ENCODE peak calls at places on chromosomes 7 and 10, in four cellular contexts. One of them, this sample, is unnamed.

GRCh38 chr7:48637382-48637781 is 287.0 kb upstream of the CDC14C start:
- DNase-seq in GM23338: no peak
- DNase-seq in HT1080: peak; percentile 85
- DNase-seq in GM19239: no peak
- DNase-seq in this sample: no peak

GRCh38 chr7:57769131-57769530 is 319.2 kb downstream of the ZNF716 start:
- DNase-seq in GM23338: no peak
- DNase-seq in HT1080: no peak
- DNase-seq in GM19239: no peak
- DNase-seq in this sample: no peak

GRCh38 chr7:70317356-70317755 is 719.1 kb downstream of the AUTS2 start:
- DNase-seq in GM23338: no peak
- DNase-seq in HT1080: no peak
- DNase-seq in GM19239: no peak
- DNase-seq in this sample: no peak

GRCh38 chr7:134777908-134778580 is 1.4 kb upstream of the CALD1 start:
- DNase-seq in GM23338: no peak
- DNase-seq in HT1080: peak; percentile 7
- DNase-seq in GM19239: no peak
- DNase-seq in this sample: no peak

GRCh38 chr7:50159154-50159553 is 66.1 kb upstream of the ZPBP start:
- DNase-seq in GM23338: no peak
- DNase-seq in HT1080: no peak
- DNase-seq in GM19239: no peak
- DNase-seq in this sample: no peak

GRCh38 chr10:125079091-125079600 is 81.2 kb downstream of the CTBP2 start:
- DNase-seq in GM23338: no peak
- DNase-seq in HT1080: no peak
- DNase-seq in GM19239: no peak
- DNase-seq in this sample: no peak

GRCh38 chr7:116776610-116777289 is 85.6 kb upstream of the CAPZA2 start:
- DNase-seq in GM23338: no peak
- DNase-seq in HT1080: peak; percentile 91
- DNase-seq in GM19239: no peak
- DNase-seq in this sample: no peak

GRCh38 chr7:107622429-107622828 is 38.2 kb upstream of the SLC26A4 start:
- DNase-seq in GM23338: no peak
- DNase-seq in HT1080: peak; percentile 81
- DNase-seq in GM19239: no peak
- DNase-seq in this sample: no peak

GRCh38 chr10:69217119-69217754 is 2.9 kb upstream of the HKDC1 start:
- DNase-seq in GM23338: no peak
- DNase-seq in HT1080: peak; percentile 93
- DNase-seq in GM19239: no peak
- DNase-seq in this sample: no peak

GRCh38 chr7:92691578-92691977 is 101.4 kb upstream of the FAM133B start:
- DNase-seq in GM23338: peak; percentile 83
- DNase-seq in HT1080: peak; percentile 62
- DNase-seq in GM19239: no peak
- DNase-seq in this sample: peak; percentile 49

GRCh38 chr10:69385454-69386350 is 31.0 kb downstream of the TACR2 start:
- DNase-seq in GM23338: no peak
- DNase-seq in HT1080: no peak
- DNase-seq in GM19239: no peak
- DNase-seq in this sample: no peak

GRCh38 chr7:69476416-69476815 is 121.9 kb upstream of the AUTS2 start:
- DNase-seq in GM23338: no peak
- DNase-seq in HT1080: no peak
- DNase-seq in GM19239: no peak
- DNase-seq in this sample: no peak

GRCh38 chr7:82036146-82036886 is 266.5 kb upstream of the HGF start:
- DNase-seq in GM23338: no peak
- DNase-seq in HT1080: peak; percentile 64
- DNase-seq in GM19239: no peak
- DNase-seq in this sample: no peak

GRCh38 chr10:76115471-76116155 is 684.2 kb downstream of the LRMDA start:
- DNase-seq in GM23338: no peak
- DNase-seq in HT1080: peak; percentile 22
- DNase-seq in GM19239: no peak
- DNase-seq in this sample: no peak

GRCh38 chr7:151178236-151178635 is 8.8 kb downstream of the ASB10 start:
- DNase-seq in GM23338: no peak
- DNase-seq in HT1080: no peak
- DNase-seq in GM19239: no peak
- DNase-seq in this sample: no peak

GRCh38 chr10:9342865-9343450 is 1288.5 kb downstream of the GATA3 start:
- DNase-seq in GM23338: peak; percentile 79
- DNase-seq in HT1080: peak; percentile 33
- DNase-seq in GM19239: no peak
- DNase-seq in this sample: peak; percentile 23

GRCh38 chr7:44440577-44441078 is 49.8 kb downstream of the NUDCD3 start:
- DNase-seq in GM23338: no peak
- DNase-seq in HT1080: no peak
- DNase-seq in GM19239: no peak
- DNase-seq in this sample: no peak

GRCh38 chr7:80182630-80183276 is 48.1 kb downstream of the GNAI1 start:
- DNase-seq in GM23338: peak; percentile 80
- DNase-seq in HT1080: no peak
- DNase-seq in GM19239: no peak
- DNase-seq in this sample: no peak

GRCh38 chr7:41705109-41705871 is 2.4 kb upstream of the INHBA start:
- DNase-seq in GM23338: peak; percentile 96
- DNase-seq in HT1080: peak; percentile 86
- DNase-seq in GM19239: peak; percentile 81
- DNase-seq in this sample: peak; percentile 90

GRCh38 chr7:140678081-140678815 is 5.5 kb downstream of the ADCK2 start:
- DNase-seq in GM23338: no peak
- DNase-seq in HT1080: no peak
- DNase-seq in GM19239: no peak
- DNase-seq in this sample: no peak

GRCh38 chr7:139853576-139854511 is 24.8 kb downstream of the TBXAS1 start:
- DNase-seq in GM23338: no peak
- DNase-seq in HT1080: peak; percentile 56
- DNase-seq in GM19239: no peak
- DNase-seq in this sample: no peak

GRCh38 chr10:51029172-51029641 is 45.1 kb upstream of the PRKG1 start:
- DNase-seq in GM23338: no peak
- DNase-seq in HT1080: peak; percentile 55
- DNase-seq in GM19239: no peak
- DNase-seq in this sample: no peak

GRCh38 chr7:44581426-44581906 is 565 bp downstream of the TMED4 start:
- DNase-seq in GM23338: peak; percentile 25
- DNase-seq in HT1080: no peak
- DNase-seq in GM19239: no peak
- DNase-seq in this sample: peak; percentile 61

GRCh38 chr7:16409777-16410176 is 11.6 kb downstream of the CRPPA start:
- DNase-seq in GM23338: no peak
- DNase-seq in HT1080: no peak
- DNase-seq in GM19239: no peak
- DNase-seq in this sample: no peak

GRCh38 chr10:102322914-102323313 is 72.6 kb upstream of the NFKB2 start:
- DNase-seq in GM23338: no peak
- DNase-seq in HT1080: peak; percentile 62
- DNase-seq in GM19239: peak; percentile 25
- DNase-seq in this sample: no peak

GRCh38 chr10:9103301-9103700 is 1048.8 kb downstream of the GATA3 start:
- DNase-seq in GM23338: no peak
- DNase-seq in HT1080: no peak
- DNase-seq in GM19239: no peak
- DNase-seq in this sample: no peak

GRCh38 chr7:30238721-30239441 is 45.5 kb upstream of the ZNRF2 start:
- DNase-seq in GM23338: no peak
- DNase-seq in HT1080: peak; percentile 64
- DNase-seq in GM19239: peak; percentile 31
- DNase-seq in this sample: peak; percentile 49

GRCh38 chr10:101227765-101228681 is 1.2 kb downstream of the LBX1 start:
- DNase-seq in GM23338: peak; percentile 62
- DNase-seq in HT1080: no peak
- DNase-seq in GM19239: no peak
- DNase-seq in this sample: no peak

GRCh38 chr10:33270971-33271370 is 63.5 kb downstream of the NRP1 start:
- DNase-seq in GM23338: no peak
- DNase-seq in HT1080: no peak
- DNase-seq in GM19239: no peak
- DNase-seq in this sample: no peak

GRCh38 chr7:45589061-45589460 is 14.9 kb downstream of the ADCY1 start:
- DNase-seq in GM23338: no peak
- DNase-seq in HT1080: no peak
- DNase-seq in GM19239: no peak
- DNase-seq in this sample: no peak

GRCh38 chr7:17640730-17641377 is 299.4 kb downstream of the SNX13 start:
- DNase-seq in GM23338: peak; percentile 84
- DNase-seq in HT1080: peak; percentile 24
- DNase-seq in GM19239: peak; percentile 10
- DNase-seq in this sample: peak; percentile 23

GRCh38 chr7:132149801-132150310 is 426.4 kb downstream of the PLXNA4 start:
- DNase-seq in GM23338: no peak
- DNase-seq in HT1080: no peak
- DNase-seq in GM19239: no peak
- DNase-seq in this sample: no peak

GRCh38 chr7:155510975-155511595 is 35.3 kb downstream of the CNPY1 start:
- DNase-seq in GM23338: peak; percentile 67
- DNase-seq in HT1080: no peak
- DNase-seq in GM19239: no peak
- DNase-seq in this sample: no peak

GRCh38 chr7:94111009-94111408 is 106.9 kb upstream of the BET1 start:
- DNase-seq in GM23338: no peak
- DNase-seq in HT1080: no peak
- DNase-seq in GM19239: no peak
- DNase-seq in this sample: no peak

GRCh38 chr10:119812684-119813083 is 60.0 kb downstream of the MCMBP start:
- DNase-seq in GM23338: no peak
- DNase-seq in HT1080: no peak
- DNase-seq in GM19239: no peak
- DNase-seq in this sample: no peak

GRCh38 chr7:81460228-81460627 is 309.6 kb downstream of the HGF start:
- DNase-seq in GM23338: no peak
- DNase-seq in HT1080: no peak
- DNase-seq in GM19239: no peak
- DNase-seq in this sample: no peak

GRCh38 chr10:43322769-43323168 is 48.7 kb upstream of the FXYD4 start:
- DNase-seq in GM23338: peak; percentile 99
- DNase-seq in HT1080: no peak
- DNase-seq in GM19239: peak; percentile 51
- DNase-seq in this sample: peak; percentile 74

GRCh38 chr10:96673318-96674099 is 46.8 kb downstream of the PIK3AP1 start:
- DNase-seq in GM23338: no peak
- DNase-seq in HT1080: peak; percentile 17
- DNase-seq in GM19239: peak; percentile 44
- DNase-seq in this sample: no peak

This sample was measured in GM13976.